ENCODE peak calls at places on chromosomes 5 and 9, in seven cellular contexts. One of them, this sample, is unnamed.

GRCh38 chr5:10726913-10727517 is 34.0 kb downstream of the DAP start:
- DNase-seq in GM10248: peak
- DNase-seq in uterus: no peak
- DNase-seq in astrocyte of the spinal cord: no peak
- DNase-seq in K562: no peak
- DNase-seq in activated CD8-positive, alpha-beta T cell treated with anti-CD3 and anti-CD28 coated beads for 36 hours: peak
- DNase-seq in CD8-positive, alpha-beta T cell: no peak
- DNase-seq in this sample: no peak

GRCh38 chr5:1799110-1799601 is 481 bp downstream of the MRPL36 start:
- DNase-seq in uterus: no peak
- DNase-seq in GM10248: peak
- DNase-seq in CD8-positive, alpha-beta T cell: no peak
- DNase-seq in astrocyte of the spinal cord: peak
- DNase-seq in K562: no peak
- DNase-seq in activated CD8-positive, alpha-beta T cell treated with anti-CD3 and anti-CD28 coated beads for 36 hours: peak
- DNase-seq in this sample: no peak

GRCh38 chr9:98810106-98810840 is 2.8 kb downstream of the GALNT12 start:
- DNase-seq in GM10248: no peak
- DNase-seq in CD8-positive, alpha-beta T cell: no peak
- DNase-seq in K562: no peak
- DNase-seq in activated CD8-positive, alpha-beta T cell treated with anti-CD3 and anti-CD28 coated beads for 36 hours: no peak
- DNase-seq in astrocyte of the spinal cord: no peak
- DNase-seq in uterus: no peak
- DNase-seq in this sample: no peak

GRCh38 chr5:159459951-159460538 is 129.8 kb upstream of the IL12B start:
- DNase-seq in GM10248: no peak
- DNase-seq in activated CD8-positive, alpha-beta T cell treated with anti-CD3 and anti-CD28 coated beads for 36 hours: peak
- DNase-seq in uterus: no peak
- DNase-seq in astrocyte of the spinal cord: peak
- DNase-seq in K562: no peak
- DNase-seq in CD8-positive, alpha-beta T cell: no peak
- DNase-seq in this sample: no peak

GRCh38 chr5:42787073-42787472 is 24.6 kb downstream of the SELENOP start:
- DNase-seq in CD8-positive, alpha-beta T cell: no peak
- DNase-seq in activated CD8-positive, alpha-beta T cell treated with anti-CD3 and anti-CD28 coated beads for 36 hours: no peak
- DNase-seq in astrocyte of the spinal cord: no peak
- DNase-seq in K562: no peak
- DNase-seq in GM10248: no peak
- DNase-seq in uterus: no peak
- DNase-seq in this sample: no peak

GRCh38 chr9:21576331-21577189 is 94.4 kb upstream of the IFNE start:
- DNase-seq in CD8-positive, alpha-beta T cell: no peak
- DNase-seq in GM10248: no peak
- DNase-seq in activated CD8-positive, alpha-beta T cell treated with anti-CD3 and anti-CD28 coated beads for 36 hours: peak
- DNase-seq in uterus: no peak
- DNase-seq in K562: no peak
- DNase-seq in astrocyte of the spinal cord: peak
- DNase-seq in this sample: no peak

GRCh38 chr5:77971965-77972544 is 195.9 kb upstream of the TBCA start:
- DNase-seq in activated CD8-positive, alpha-beta T cell treated with anti-CD3 and anti-CD28 coated beads for 36 hours: no peak
- DNase-seq in uterus: no peak
- DNase-seq in CD8-positive, alpha-beta T cell: no peak
- DNase-seq in GM10248: no peak
- DNase-seq in astrocyte of the spinal cord: no peak
- DNase-seq in K562: no peak
- DNase-seq in this sample: no peak

GRCh38 chr5:172841258-172841657 is 7.2 kb downstream of the ERGIC1 start:
- DNase-seq in GM10248: no peak
- DNase-seq in uterus: no peak
- DNase-seq in CD8-positive, alpha-beta T cell: no peak
- DNase-seq in activated CD8-positive, alpha-beta T cell treated with anti-CD3 and anti-CD28 coated beads for 36 hours: no peak
- DNase-seq in K562: no peak
- DNase-seq in astrocyte of the spinal cord: no peak
- DNase-seq in this sample: peak

GRCh38 chr9:87713278-87713989 is 12.5 kb upstream of the CTSL start:
- DNase-seq in astrocyte of the spinal cord: peak
- DNase-seq in activated CD8-positive, alpha-beta T cell treated with anti-CD3 and anti-CD28 coated beads for 36 hours: peak
- DNase-seq in K562: peak
- DNase-seq in uterus: peak
- DNase-seq in GM10248: no peak
- DNase-seq in CD8-positive, alpha-beta T cell: no peak
- DNase-seq in this sample: no peak

GRCh38 chr5:79020861-79021561 is 35.9 kb upstream of the ARSB start:
- DNase-seq in activated CD8-positive, alpha-beta T cell treated with anti-CD3 and anti-CD28 coated beads for 36 hours: peak
- DNase-seq in K562: peak
- DNase-seq in uterus: peak
- DNase-seq in astrocyte of the spinal cord: peak
- DNase-seq in CD8-positive, alpha-beta T cell: no peak
- DNase-seq in GM10248: peak
- DNase-seq in this sample: no peak

GRCh38 chr5:55577353-55578060 is 42.7 kb upstream of the PLPP1 start:
- DNase-seq in GM10248: no peak
- DNase-seq in activated CD8-positive, alpha-beta T cell treated with anti-CD3 and anti-CD28 coated beads for 36 hours: no peak
- DNase-seq in CD8-positive, alpha-beta T cell: no peak
- DNase-seq in uterus: peak
- DNase-seq in K562: no peak
- DNase-seq in astrocyte of the spinal cord: peak
- DNase-seq in this sample: no peak

GRCh38 chr9:136808075-136808780 is 480 bp downstream of the RABL6 start:
- DNase-seq in K562: no peak
- DNase-seq in activated CD8-positive, alpha-beta T cell treated with anti-CD3 and anti-CD28 coated beads for 36 hours: peak
- DNase-seq in astrocyte of the spinal cord: no peak
- DNase-seq in uterus: no peak
- DNase-seq in CD8-positive, alpha-beta T cell: peak
- DNase-seq in GM10248: no peak
- DNase-seq in this sample: no peak

GRCh38 chr9:132993511-132993939 is 15.0 kb downstream of the GFI1B start:
- DNase-seq in CD8-positive, alpha-beta T cell: no peak
- DNase-seq in K562: no peak
- DNase-seq in astrocyte of the spinal cord: no peak
- DNase-seq in GM10248: no peak
- DNase-seq in activated CD8-positive, alpha-beta T cell treated with anti-CD3 and anti-CD28 coated beads for 36 hours: no peak
- DNase-seq in uterus: no peak
- DNase-seq in this sample: no peak

GRCh38 chr9:133144142-133144886 is 19.4 kb downstream of the GBGT1 start:
- DNase-seq in K562: peak
- DNase-seq in GM10248: peak
- DNase-seq in uterus: peak
- DNase-seq in astrocyte of the spinal cord: peak
- DNase-seq in CD8-positive, alpha-beta T cell: peak
- DNase-seq in activated CD8-positive, alpha-beta T cell treated with anti-CD3 and anti-CD28 coated beads for 36 hours: peak
- DNase-seq in this sample: peak

GRCh38 chr9:120937127-120937526 is 10.5 kb upstream of the TRAF1 start:
- DNase-seq in GM10248: no peak
- DNase-seq in uterus: no peak
- DNase-seq in astrocyte of the spinal cord: no peak
- DNase-seq in CD8-positive, alpha-beta T cell: no peak
- DNase-seq in K562: no peak
- DNase-seq in activated CD8-positive, alpha-beta T cell treated with anti-CD3 and anti-CD28 coated beads for 36 hours: no peak
- DNase-seq in this sample: no peak

GRCh38 chr9:10052916-10053315 is 559.9 kb downstream of the PTPRD start:
- DNase-seq in uterus: no peak
- DNase-seq in K562: no peak
- DNase-seq in GM10248: no peak
- DNase-seq in astrocyte of the spinal cord: no peak
- DNase-seq in activated CD8-positive, alpha-beta T cell treated with anti-CD3 and anti-CD28 coated beads for 36 hours: no peak
- DNase-seq in CD8-positive, alpha-beta T cell: no peak
- DNase-seq in this sample: no peak
- TF ChIP-seq CTCF in uterus: no peak
- TF ChIP-seq CTCF in K562: no peak
- TF ChIP-seq CTCF in GM10248: no peak
- TF ChIP-seq CTCF in astrocyte of the spinal cord: no peak
- TF ChIP-seq CTCF in activated CD8-positive, alpha-beta T cell treated with anti-CD3 and anti-CD28 coated beads for 36 hours: no peak
- TF ChIP-seq CTCF in CD8-positive, alpha-beta T cell: no peak
- TF ChIP-seq CTCF in this sample: no peak

DNA sequence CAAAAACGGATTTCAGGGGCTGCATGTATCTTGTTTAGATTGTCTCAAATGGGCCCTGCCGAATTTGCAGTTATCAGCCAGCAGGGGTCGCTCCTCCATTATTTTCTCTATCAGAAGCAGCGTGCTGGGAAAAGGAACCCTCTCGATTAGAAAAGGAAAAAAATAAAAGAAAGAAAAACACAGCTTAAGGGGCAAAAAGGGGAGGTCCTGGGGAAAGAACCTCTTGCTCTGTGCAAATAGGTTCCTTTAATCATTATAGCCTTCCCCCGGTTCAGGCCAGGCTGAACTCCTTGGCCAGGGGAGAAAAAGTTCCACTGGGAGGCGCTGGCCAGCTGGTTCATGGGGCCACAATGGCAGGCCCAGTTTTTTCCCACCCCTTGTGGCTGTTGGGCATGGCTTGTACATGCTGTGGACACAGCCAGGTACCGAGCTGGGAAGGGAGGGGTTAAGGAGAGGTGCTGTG is 25.0 kb upstream of the CAPSL start:
- DNase-seq in GM10248: no peak
- DNase-seq in activated CD8-positive, alpha-beta T cell treated with anti-CD3 and anti-CD28 coated beads for 36 hours: peak
- DNase-seq in K562: peak
- DNase-seq in CD8-positive, alpha-beta T cell: no peak
- DNase-seq in uterus: no peak
- DNase-seq in astrocyte of the spinal cord: no peak
- DNase-seq in this sample: no peak
- TF ChIP-seq CTCF in GM10248: no peak
- TF ChIP-seq CTCF in activated CD8-positive, alpha-beta T cell treated with anti-CD3 and anti-CD28 coated beads for 36 hours: peak
- TF ChIP-seq CTCF in K562: peak
- TF ChIP-seq CTCF in CD8-positive, alpha-beta T cell: no peak
- TF ChIP-seq CTCF in uterus: no peak
- TF ChIP-seq CTCF in astrocyte of the spinal cord: peak
- TF ChIP-seq CTCF in this sample: no peak

GRCh38 chr9:75333624-75334023 is 245.3 kb downstream of the OSTF1 start:
- DNase-seq in K562: no peak
- DNase-seq in astrocyte of the spinal cord: no peak
- DNase-seq in GM10248: no peak
- DNase-seq in CD8-positive, alpha-beta T cell: no peak
- DNase-seq in activated CD8-positive, alpha-beta T cell treated with anti-CD3 and anti-CD28 coated beads for 36 hours: no peak
- DNase-seq in uterus: no peak
- DNase-seq in this sample: no peak
- TF ChIP-seq CTCF in K562: no peak
- TF ChIP-seq CTCF in astrocyte of the spinal cord: no peak
- TF ChIP-seq CTCF in GM10248: no peak
- TF ChIP-seq CTCF in CD8-positive, alpha-beta T cell: no peak
- TF ChIP-seq CTCF in activated CD8-positive, alpha-beta T cell treated with anti-CD3 and anti-CD28 coated beads for 36 hours: no peak
- TF ChIP-seq CTCF in uterus: peak
- TF ChIP-seq CTCF in this sample: peak

GRCh38 chr5:132526974-132527564 is 16.3 kb downstream of the IL5 start:
- DNase-seq in GM10248: no peak
- DNase-seq in K562: peak
- DNase-seq in CD8-positive, alpha-beta T cell: no peak
- DNase-seq in activated CD8-positive, alpha-beta T cell treated with anti-CD3 and anti-CD28 coated beads for 36 hours: no peak
- DNase-seq in astrocyte of the spinal cord: peak
- DNase-seq in uterus: no peak
- DNase-seq in this sample: no peak
- TF ChIP-seq CTCF in GM10248: no peak
- TF ChIP-seq CTCF in K562: no peak
- TF ChIP-seq CTCF in CD8-positive, alpha-beta T cell: peak
- TF ChIP-seq CTCF in activated CD8-positive, alpha-beta T cell treated with anti-CD3 and anti-CD28 coated beads for 36 hours: peak
- TF ChIP-seq CTCF in astrocyte of the spinal cord: no peak
- TF ChIP-seq CTCF in uterus: no peak
- TF ChIP-seq CTCF in this sample: no peak

GRCh38 chr9:86589273-86589672 is 235.1 kb upstream of the TUT7 start:
- DNase-seq in GM10248: no peak
- DNase-seq in activated CD8-positive, alpha-beta T cell treated with anti-CD3 and anti-CD28 coated beads for 36 hours: no peak
- DNase-seq in uterus: no peak
- DNase-seq in astrocyte of the spinal cord: no peak
- DNase-seq in CD8-positive, alpha-beta T cell: no peak
- DNase-seq in K562: peak
- DNase-seq in this sample: no peak
- TF ChIP-seq CTCF in GM10248: no peak
- TF ChIP-seq CTCF in activated CD8-positive, alpha-beta T cell treated with anti-CD3 and anti-CD28 coated beads for 36 hours: no peak
- TF ChIP-seq CTCF in uterus: no peak
- TF ChIP-seq CTCF in astrocyte of the spinal cord: no peak
- TF ChIP-seq CTCF in CD8-positive, alpha-beta T cell: no peak
- TF ChIP-seq CTCF in K562: no peak
- TF ChIP-seq CTCF in this sample: no peak

GRCh38 chr9:17536027-17536426 is 42.8 kb upstream of the SH3GL2 start:
- DNase-seq in astrocyte of the spinal cord: no peak
- DNase-seq in GM10248: no peak
- DNase-seq in activated CD8-positive, alpha-beta T cell treated with anti-CD3 and anti-CD28 coated beads for 36 hours: no peak
- DNase-seq in K562: no peak
- DNase-seq in uterus: no peak
- DNase-seq in CD8-positive, alpha-beta T cell: no peak
- DNase-seq in this sample: no peak

GRCh38 chr9:17528859-17529258 is 50.0 kb upstream of the SH3GL2 start:
- DNase-seq in uterus: no peak
- DNase-seq in CD8-positive, alpha-beta T cell: no peak
- DNase-seq in activated CD8-positive, alpha-beta T cell treated with anti-CD3 and anti-CD28 coated beads for 36 hours: no peak
- DNase-seq in GM10248: no peak
- DNase-seq in astrocyte of the spinal cord: no peak
- DNase-seq in K562: no peak
- DNase-seq in this sample: no peak

GRCh38 chr9:17532461-17532860 is 46.4 kb upstream of the SH3GL2 start:
- DNase-seq in uterus: no peak
- DNase-seq in K562: no peak
- DNase-seq in astrocyte of the spinal cord: no peak
- DNase-seq in GM10248: no peak
- DNase-seq in activated CD8-positive, alpha-beta T cell treated with anti-CD3 and anti-CD28 coated beads for 36 hours: no peak
- DNase-seq in CD8-positive, alpha-beta T cell: no peak
- DNase-seq in this sample: no peak

GRCh38 chr9:17535176-17535575 is 43.7 kb upstream of the SH3GL2 start:
- DNase-seq in astrocyte of the spinal cord: no peak
- DNase-seq in GM10248: no peak
- DNase-seq in CD8-positive, alpha-beta T cell: no peak
- DNase-seq in K562: no peak
- DNase-seq in uterus: no peak
- DNase-seq in activated CD8-positive, alpha-beta T cell treated with anti-CD3 and anti-CD28 coated beads for 36 hours: no peak
- DNase-seq in this sample: no peak

DNA sequence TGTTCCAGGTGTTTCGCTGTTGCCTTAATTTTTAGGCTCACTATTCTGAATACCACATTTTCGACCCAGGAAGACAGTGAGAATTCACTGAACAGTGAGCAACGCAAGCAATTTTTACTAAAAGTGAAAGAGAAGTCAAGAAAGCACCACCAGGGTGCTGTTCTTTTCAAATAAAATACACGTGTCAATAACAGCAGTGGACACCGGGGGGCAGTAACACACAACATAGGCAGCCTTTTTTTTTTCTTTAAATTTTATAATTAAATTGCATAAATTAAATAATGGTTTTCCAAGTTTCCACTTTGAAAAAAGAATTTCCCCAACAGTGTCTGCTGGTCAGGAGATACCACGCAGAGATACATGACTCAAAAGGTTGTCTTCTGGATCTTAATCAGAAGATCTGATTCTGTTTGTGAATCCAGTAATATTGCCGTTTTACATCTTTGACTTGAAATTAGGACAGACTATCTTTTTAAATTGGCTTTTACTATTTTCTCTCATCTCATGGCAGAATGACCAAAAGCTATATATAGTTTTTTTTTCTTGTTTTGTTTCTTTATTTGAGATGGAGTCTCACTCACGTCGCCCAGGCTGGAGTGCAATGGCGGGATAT is 47.1 kb upstream of the SH3GL2 start:
- DNase-seq in CD8-positive, alpha-beta T cell: no peak
- DNase-seq in activated CD8-positive, alpha-beta T cell treated with anti-CD3 and anti-CD28 coated beads for 36 hours: peak
- DNase-seq in uterus: no peak
- DNase-seq in K562: peak
- DNase-seq in GM10248: peak
- DNase-seq in astrocyte of the spinal cord: peak
- DNase-seq in this sample: no peak
- TF ChIP-seq CTCF in CD8-positive, alpha-beta T cell: no peak
- TF ChIP-seq CTCF in activated CD8-positive, alpha-beta T cell treated with anti-CD3 and anti-CD28 coated beads for 36 hours: peak
- TF ChIP-seq CTCF in uterus: peak
- TF ChIP-seq CTCF in K562: peak
- TF ChIP-seq CTCF in GM10248: peak
- TF ChIP-seq CTCF in astrocyte of the spinal cord: peak
- TF ChIP-seq CTCF in this sample: peak

This sample was measured in D721Med.